ENCODE peak calls at places on chromosomes 1 and 21, in seven cellular contexts. T, G, J, P, W, M and A are unnamed samples.

GRCh38 chr1:18225236-18225904 is 117.8 kb downstream of the IGSF21 start:
- DNase-seq in T (no peak), G (no peak), J (no peak), P (no peak), W (no peak), M (no peak), A (no peak)

GRCh38 chr21:25578070-25578961 is 29.0 kb downstream of the MRPL39 start:
- DNase-seq in T (no peak), G (no peak), J (no peak), P (no peak), W (no peak), M (no peak), A (no peak)

GRCh38 chr21:34243562-34243961 is 120.2 kb upstream of the KCNE2 start:
- DNase-seq in T (peak), G (no peak), J (no peak), P (peak), W (no peak), M (peak), A (no peak)

GRCh38 chr21:42733037-42733632 is 79.7 kb downstream of the PDE9A start:
- DNase-seq in T (peak), G (no peak), J (no peak), P (no peak), W (no peak), M (peak), A (no peak)

GRCh38 chr1:204670152-204670927 is 15.2 kb downstream of the LRRN2 start:
- DNase-seq in T (no peak), G (no peak), J (no peak), P (no peak), W (no peak), M (peak), A (no peak)

GRCh38 chr21:38875694-38876492 is 70.2 kb downstream of the ETS2 start:
- DNase-seq in T (no peak), G (no peak), J (no peak), P (no peak), W (no peak), M (no peak), A (no peak)

GRCh38 chr1:115099693-115100050 is 10.4 kb upstream of the TSPAN2 start:
- DNase-seq in T (no peak), G (no peak), J (no peak), P (no peak), W (no peak), M (peak), A (no peak)

GRCh38 chr21:43926196-43926595 is 61.2 kb downstream of the AGPAT3 start:
- DNase-seq in T (no peak), G (no peak), J (no peak), P (no peak), W (no peak), M (no peak), A (no peak)

GRCh38 chr1:17655922-17656321 is 99.2 kb upstream of the ACTL8 start:
- DNase-seq in T (no peak), G (no peak), J (no peak), P (no peak), W (no peak), M (no peak), A (no peak)

GRCh38 chr1:19644761-19645543 is 841 bp downstream of the NBL1 start:
- DNase-seq in T (no peak), G (peak), J (peak), P (no peak), W (no peak), M (peak), A (peak)

GRCh38 chr21:41947596-41948403 is 6.0 kb downstream of the C2CD2 start:
- DNase-seq in T (no peak), G (no peak), J (no peak), P (no peak), W (no peak), M (peak), A (no peak)

GRCh38 chr1:9275161-9275560 is 17.5 kb upstream of the SPSB1 start:
- DNase-seq in T (no peak), G (no peak), J (no peak), P (no peak), W (no peak), M (no peak), A (no peak)

GRCh38 chr1:160251006-160251405 is 11.3 kb downstream of the DCAF8 start:
- DNase-seq in T (no peak), G (no peak), J (no peak), P (no peak), W (no peak), M (no peak), A (no peak)

GRCh38 chr1:44138239-44138638 is 3.2 kb downstream of the KLF18 start:
- DNase-seq in T (no peak), G (no peak), J (no peak), P (no peak), W (no peak), M (no peak), A (no peak)

GRCh38 chr1:49576327-49576901 is 447.3 kb downstream of the AGBL4 start:
- DNase-seq in T (no peak), G (no peak), J (no peak), P (no peak), W (no peak), M (no peak), A (no peak)

GRCh38 chr1:43536196-43536863 is 5.6 kb downstream of the PTPRF start:
- DNase-seq in T (peak), G (no peak), J (no peak), P (no peak), W (peak), M (no peak), A (peak)

GRCh38 chr1:171251741-171252300 is 3.5 kb downstream of the FMO1 start:
- DNase-seq in T (peak), G (no peak), J (peak), P (no peak), W (no peak), M (peak), A (peak)

GRCh38 chr21:18772404-18772803 is 368.8 kb upstream of the TMPRSS15 start:
- DNase-seq in T (no peak), G (no peak), J (no peak), P (no peak), W (no peak), M (no peak), A (no peak)

GRCh38 chr1:206422525-206422924 is 47.8 kb upstream of the IKBKE start:
- DNase-seq in T (no peak), G (no peak), J (no peak), P (no peak), W (no peak), M (no peak), A (no peak)

GRCh38 chr1:7650801-7651200 is 120.3 kb upstream of the VAMP3 start:
- DNase-seq in T (no peak), G (no peak), J (peak), P (peak), W (peak), M (peak), A (peak)

GRCh38 chr1:111754964-111755320 is 759 bp upstream of the DDX20 start:
- DNase-seq in T (peak), G (no peak), J (peak), P (no peak), W (peak), M (peak), A (peak)

GRCh38 chr1:209512821-209513220 is 70.7 kb upstream of the CAMK1G start:
- DNase-seq in T (no peak), G (no peak), J (no peak), P (no peak), W (no peak), M (no peak), A (no peak)

GRCh38 chr21:40215941-40216340 is 348.7 kb downstream of the PCP4 start:
- DNase-seq in T (no peak), G (no peak), J (no peak), P (no peak), W (no peak), M (no peak), A (no peak)

GRCh38 chr1:62335656-62336055 is 16.4 kb upstream of the KANK4 start:
- DNase-seq in T (no peak), G (no peak), J (no peak), P (no peak), W (no peak), M (no peak), A (no peak)

GRCh38 chr1:2290171-2290578 is 62.1 kb downstream of the SKI start:
- DNase-seq in T (no peak), G (no peak), J (no peak), P (no peak), W (no peak), M (no peak), A (no peak)

GRCh38 chr1:21018673-21019072 is 158.0 kb downstream of the EIF4G3 start:
- DNase-seq in T (no peak), G (no peak), J (no peak), P (no peak), W (no peak), M (no peak), A (no peak)

GRCh38 chr21:32348604-32349332 is 44.0 kb downstream of the URB1 start:
- DNase-seq in T (no peak), G (no peak), J (peak), P (no peak), W (no peak), M (no peak), A (no peak)

GRCh38 chr1:107877092-107877491 is 87.9 kb downstream of the VAV3 start:
- DNase-seq in T (no peak), G (no peak), J (no peak), P (no peak), W (no peak), M (no peak), A (peak)

GRCh38 chr21:25859264-25859931 is 124.6 kb downstream of the GABPA start:
- DNase-seq in T (no peak), G (no peak), J (no peak), P (no peak), W (no peak), M (no peak), A (no peak)

GRCh38 chr1:174788981-174789380 is 210.8 kb upstream of the CACYBP start:
- DNase-seq in T (no peak), G (no peak), J (no peak), P (no peak), W (no peak), M (peak), A (no peak)